ENCODE peak calls at places on chromosomes 6 and 20, in six cellular contexts. H is IMR-90, V is neuronal stem cell, K is mesendoderm, I is H1, Z is trophoblast cell. P is an unnamed sample. For H3K36me3, the result is how much of the 10 kb centered on the place peaks cover.

GRCh38 chr6:155187994-155188706 is 75.7 kb upstream of the CLDN20 start:
- DNase-seq in H (peak), V (no peak), K (no peak), I (no peak), Z (no peak), P (no peak)

GRCh38 chr6:109039795-109040194 is 54.9 kb downstream of the SESN1 start:
- DNase-seq in H (no peak), V (no peak), K (peak), I (no peak), Z (peak), P (peak)

GRCh38 chr6:147726342-147726741 is 217.9 kb downstream of the SAMD5 start:
- DNase-seq in H (no peak), V (no peak), K (no peak), I (no peak), Z (no peak), P (no peak)

GRCh38 chr6:68339488-68339887 is 295.6 kb upstream of the ADGRB3 start:
- DNase-seq in H (no peak), V (no peak), K (no peak), I (no peak), Z (no peak), P (no peak)

GRCh38 chr6:129659590-129660345 is 50.2 kb downstream of the ARHGAP18 start:
- DNase-seq in H (peak), V (no peak), K (peak), I (no peak), Z (peak), P (peak)

GRCh38 chr6:125950293-125950692 is 6.3 kb upstream of the HINT3 start:
- DNase-seq in H (peak), V (no peak), K (peak), I (no peak), Z (peak), P (peak)

GRCh38 chr6:157223021-157223430 is 100.3 kb downstream of the TMEM242 start:
- DNase-seq in H (no peak), V (no peak), K (no peak), I (no peak), Z (no peak), P (no peak)

GRCh38 chr20:60729119-60729900 is 522.8 kb upstream of the CDH4 start:
- DNase-seq in H (no peak), V (no peak), K (peak), I (no peak), Z (no peak), P (no peak)

GRCh38 chr6:12182676-12183075 is 107.5 kb upstream of the EDN1 start:
- DNase-seq in H (peak), V (no peak), K (no peak), I (no peak), Z (peak), P (peak)

GRCh38 chr6:9116026-9116425 is 680.7 kb upstream of the SLC35B3 start:
- DNase-seq in H (peak), V (no peak), K (peak), I (no peak), Z (no peak), P (peak)

DNA sequence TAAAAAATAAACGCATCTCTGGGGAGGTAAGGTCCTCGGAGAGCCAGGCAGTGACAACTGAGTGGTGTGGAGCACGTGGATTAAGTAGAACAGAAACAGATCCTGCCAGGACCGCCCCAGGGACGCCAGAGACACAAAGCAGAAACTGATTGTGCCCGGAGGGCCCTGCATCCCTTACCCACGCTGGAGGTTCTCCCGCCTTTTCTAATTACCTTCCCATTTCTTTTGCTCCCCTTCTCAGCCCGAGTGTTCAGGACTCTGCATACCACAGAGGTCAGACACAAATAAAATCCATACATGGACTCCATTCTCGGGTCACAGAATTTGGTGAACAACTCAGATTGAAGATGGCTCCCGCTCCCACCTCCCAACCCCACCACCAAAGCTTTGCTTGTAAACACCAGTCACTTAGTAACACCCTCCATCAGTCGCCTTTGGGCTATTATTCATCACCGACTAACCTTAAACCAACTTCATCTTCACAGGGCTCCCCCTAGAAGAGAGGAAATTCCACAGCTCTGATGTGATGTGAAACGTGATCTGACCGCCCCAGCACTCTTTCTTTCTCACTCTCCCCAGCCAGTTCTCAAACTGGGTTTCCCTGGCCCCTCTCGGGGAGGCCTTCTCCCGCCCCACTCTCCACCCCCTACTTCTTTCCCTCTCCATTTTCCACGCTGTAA is 32.6 kb upstream of the PIM1 start:
- DNase-seq in H (peak), V (peak), K (peak), I (no peak), Z (peak), P (peak)
- H4K8ac ChIP-seq in H (peak), V (no peak), K (peak), I (peak), Z (no peak), P (peak)

GRCh38 chr20:48983423-48984400 is 62.2 kb downstream of the ARFGEF2 start:
- DNase-seq in H (peak), V (no peak), K (peak), I (no peak), Z (no peak), P (peak)
- H3K36me3 ChIP-seq in H (under half), V (half or more), K (under half), I (under half), Z (under half), P (half or more)

DNA sequence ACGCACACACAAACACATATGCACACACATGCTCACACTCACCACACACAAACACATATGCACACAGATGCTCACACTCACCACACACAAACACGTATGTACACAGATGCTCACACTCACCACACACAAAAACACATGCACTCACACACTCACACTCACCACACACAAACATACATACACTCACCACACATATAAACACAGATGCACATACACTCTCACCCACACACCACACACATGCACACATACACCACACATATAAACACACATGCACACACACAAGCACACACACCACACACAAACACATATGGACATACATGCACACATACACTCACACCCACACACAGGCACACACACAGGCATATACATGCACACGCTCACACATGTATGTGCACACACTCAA is 112.3 kb downstream of the ERMARD start:
- DNase-seq in H (no peak), V (no peak), K (no peak), I (no peak), Z (no peak), P (no peak)
- H4K8ac ChIP-seq in H (no peak), V (no peak), K (no peak), I (no peak), Z (no peak), P (no peak)

DNA sequence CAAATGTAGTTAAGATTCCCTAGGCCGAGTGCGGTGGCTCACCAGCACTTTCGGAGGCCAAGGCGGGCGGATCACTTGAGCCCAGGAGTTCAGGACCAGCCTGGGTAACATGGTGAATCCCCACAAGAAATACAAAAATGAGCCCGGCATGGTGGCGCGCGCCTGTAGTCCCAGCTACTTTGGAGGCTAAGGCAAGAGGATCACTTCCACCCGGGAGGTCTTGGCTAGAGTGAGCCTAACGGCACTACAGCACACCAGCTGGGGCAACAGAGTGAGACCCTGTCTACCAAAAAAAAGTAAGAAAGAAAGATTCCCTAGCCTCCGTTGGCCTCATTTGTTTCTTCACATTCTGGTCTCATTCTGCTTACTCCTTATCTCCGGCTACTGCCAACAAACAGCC is 1.2 kb downstream of the ESF1 start:
- DNase-seq in H (no peak), V (no peak), K (no peak), I (no peak), Z (no peak), P (no peak)
- H3K36me3 ChIP-seq in H (under half), V (half or more), K (under half), I (under half), Z (under half), P (under half)

GRCh38 chr6:169622618-169623017 is 79.2 kb downstream of the WDR27 start:
- DNase-seq in H (peak), V (no peak), K (no peak), I (no peak), Z (no peak), P (peak)

GRCh38 chr6:169623343-169623742 is 78.5 kb downstream of the WDR27 start:
- DNase-seq in H (no peak), V (no peak), K (no peak), I (no peak), Z (no peak), P (no peak)

GRCh38 chr6:169620171-169621125 is 81.4 kb downstream of the WDR27 start:
- DNase-seq in H (peak), V (no peak), K (peak), I (no peak), Z (peak), P (peak)

GRCh38 chr6:169619650-169620049 is 82.2 kb downstream of the WDR27 start:
- DNase-seq in H (peak), V (no peak), K (peak), I (no peak), Z (peak), P (peak)

GRCh38 chr6:169621311-169621710 is 80.5 kb downstream of the WDR27 start:
- DNase-seq in H (no peak), V (no peak), K (no peak), I (no peak), Z (no peak), P (no peak)
- H4K8ac ChIP-seq in H (no peak), V (no peak), K (no peak), I (no peak), Z (no peak), P (no peak)

GRCh38 chr6:89853068-89853467 is 23.4 kb downstream of the CASP8AP2 start:
- DNase-seq in H (peak), V (no peak), K (no peak), I (no peak), Z (peak), P (peak)
- H3K36me3 ChIP-seq in H (under half), V (half or more), K (under half), I (under half), Z (under half), P (under half)

DNA sequence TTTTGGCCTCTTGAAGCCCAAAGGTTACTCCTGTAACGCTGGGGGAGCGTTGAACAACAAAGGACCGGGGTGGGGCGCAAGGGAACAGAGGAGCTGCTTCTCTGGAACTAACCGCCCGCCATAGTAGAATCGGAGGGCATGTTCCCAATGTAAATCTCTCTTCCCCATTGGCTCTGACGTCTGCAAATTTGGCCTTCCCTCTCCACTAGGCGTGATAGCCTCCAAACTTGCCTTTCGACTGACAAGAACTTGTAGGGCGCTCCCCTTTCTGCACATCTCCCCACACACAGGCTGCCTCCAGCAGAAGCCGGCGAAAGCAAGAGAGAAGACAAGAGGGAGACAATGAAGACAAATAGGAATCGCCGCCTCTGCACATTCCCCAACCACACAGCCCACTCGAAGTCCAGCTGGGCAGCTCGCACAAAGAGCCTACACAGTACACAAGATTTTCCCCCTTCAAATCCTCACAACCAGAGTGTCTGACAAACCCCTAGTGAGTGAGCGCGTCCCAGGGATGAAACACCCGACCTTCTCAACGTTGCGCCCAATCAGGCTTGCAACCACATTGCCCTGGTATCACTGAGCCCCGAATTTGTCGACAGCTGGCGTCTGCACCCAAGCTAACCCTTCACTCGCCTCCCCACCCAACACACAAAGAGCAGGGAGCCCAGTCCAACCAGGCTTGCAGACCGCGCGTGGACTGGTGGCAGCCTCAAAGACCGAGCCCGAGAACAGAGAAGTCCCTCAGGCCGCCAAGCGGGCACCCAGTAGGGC is 1.5 kb upstream of the COL12A1 start:
- DNase-seq in H (peak), V (peak), K (peak), I (no peak), Z (no peak), P (peak)
- H4K8ac ChIP-seq in H (peak), V (no peak), K (no peak), I (peak), Z (no peak), P (peak)

DNA sequence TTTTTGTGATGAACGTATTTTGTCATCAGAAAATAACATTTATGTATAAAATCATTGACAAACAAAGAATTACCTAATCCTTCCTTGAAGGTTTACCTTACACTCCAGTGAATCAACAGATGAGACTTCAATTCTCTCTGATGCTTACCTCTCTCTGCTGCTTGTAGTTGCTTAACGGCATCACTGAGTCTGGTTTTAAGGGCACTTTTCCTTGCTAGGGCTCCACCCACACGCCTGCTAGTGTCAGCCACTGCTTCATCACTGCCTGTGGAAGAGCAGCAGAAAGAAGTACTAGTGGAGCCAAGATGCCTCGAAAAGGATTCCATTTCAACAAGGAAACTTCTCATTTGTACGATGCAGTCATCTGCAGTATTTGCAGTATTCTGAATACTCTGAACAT is 63.0 kb downstream of the FAM229B start:
- DNase-seq in H (peak), V (no peak), K (no peak), I (no peak), Z (no peak), P (peak)
- H3K36me3 ChIP-seq in H (under half), V (under half), K (under half), I (under half), Z (under half), P (half or more)

GRCh38 chr20:47317127-47317895 is 39.2 kb downstream of the ZMYND8 start:
- DNase-seq in H (peak), V (no peak), K (peak), I (no peak), Z (peak), P (peak)
- H4K8ac ChIP-seq in H (peak), V (no peak), K (no peak), I (peak), Z (peak), P (peak)

P was measured in mesenchymal stem cell.